ENCODE peak calls at places on chromosomes 11 and 22, in five cellular contexts. Z is testis, Q is fibroblast of pulmonary artery, Y is heart right ventricle, K is upper lobe of right lung. T is an unnamed sample.

GRCh38 chr11:75603791-75604736 is 42.0 kb downstream of the SERPINH1 start:
- DNase-seq in Q (peak), Y (no peak), Z (no peak), K (no peak), T (peak)

GRCh38 chr11:75001686-75002085 is 13.0 kb downstream of the NEU3 start:
- DNase-seq in K (no peak), Y (no peak), Q (no peak), Z (no peak), T (no peak)

GRCh38 chr22:46121079-46121478 is 29.2 kb upstream of the PPARA start:
- DNase-seq in Z (no peak), K (no peak), Y (no peak), Q (no peak), T (no peak)

GRCh38 chr11:130241697-130242096 is 73.0 kb downstream of the ZBTB44 start:
- DNase-seq in Q (no peak), K (no peak), Z (no peak), Y (no peak), T (no peak)

GRCh38 chr11:126135182-126136176 is 72.8 kb upstream of the CDON start:
- DNase-seq in K (no peak), Z (no peak), Y (no peak), Q (no peak), T (peak)

GRCh38 chr22:45452565-45453449 is 39.3 kb downstream of the RIBC2 start:
- DNase-seq in Q (no peak), K (no peak), Z (no peak), Y (no peak), T (peak)

GRCh38 chr11:66106786-66107599 is 36.9 kb downstream of the PACS1 start:
- DNase-seq in Z (no peak), Q (peak), Y (no peak), K (no peak), T (no peak)

GRCh38 chr11:70854891-70855556 is 397.4 kb downstream of the SHANK2 start:
- DNase-seq in K (no peak), Y (no peak), Q (no peak), Z (no peak), T (no peak)

GRCh38 chr11:125358254-125358840 is 137.7 kb downstream of the FEZ1 start:
- DNase-seq in K (no peak), Z (no peak), Q (peak), Y (no peak), T (no peak)

GRCh38 chr22:48727454-48728058 is 1100.1 kb downstream of the BRD1 start:
- DNase-seq in K (no peak), Q (no peak), Z (no peak), Y (no peak), T (no peak)

GRCh38 chr11:64144587-64145295 is 21.2 kb downstream of the MACROD1 start:
- DNase-seq in Z (no peak), K (no peak), Q (no peak), Y (no peak), T (no peak)

GRCh38 chr11:134581966-134582787 is 170.1 kb upstream of the B3GAT1 start:
- DNase-seq in Q (no peak), Y (no peak), K (no peak), Z (no peak), T (no peak)

GRCh38 chr11:117916956-117917355 is 12.2 kb downstream of the TMPRSS13 start:
- DNase-seq in K (no peak), Y (no peak), Q (no peak), Z (no peak), T (no peak)

GRCh38 chr11:70319694-70320093 is 49.2 kb downstream of the PPFIA1 start:
- DNase-seq in K (no peak), Q (peak), Z (no peak), Y (no peak), T (no peak)

GRCh38 chr11:66371627-66372415 is at the start of gene SLC29A2:
- DNase-seq in Z (no peak), Y (peak), K (peak), Q (no peak), T (no peak)

GRCh38 chr11:71213696-71214552 is 38.5 kb downstream of the SHANK2 start:
- DNase-seq in Y (no peak), Q (no peak), K (peak), Z (no peak), T (no peak)

GRCh38 chr22:24421428-24421931 is 5.9 kb upstream of the ADORA2A start:
- DNase-seq in Q (no peak), K (no peak), Y (no peak), Z (no peak), T (no peak)

GRCh38 chr11:108912587-108912986 is 247.7 kb downstream of the DDX10 start:
- DNase-seq in K (no peak), Q (peak), Y (no peak), Z (no peak), T (peak)

GRCh38 chr11:36312593-36312990 is 16.5 kb downstream of the PRR5L start:
- DNase-seq in Y (no peak), Z (no peak), K (no peak), Q (peak), T (peak)

GRCh38 chr11:6674856-6675255 is 8.3 kb downstream of the MRPL17 start:
- DNase-seq in Q (no peak), Z (no peak), K (no peak), Y (no peak), T (no peak)

GRCh38 chr22:45516923-45517675 is 14.4 kb downstream of the FBLN1 start:
- DNase-seq in Z (no peak), Q (no peak), K (no peak), Y (no peak), T (peak)

GRCh38 chr11:19359425-19360000 is 118.8 kb upstream of the E2F8 start:
- DNase-seq in Z (no peak), Y (no peak), Q (peak), K (no peak), T (peak)

GRCh38 chr22:39490135-39490798 is 11.8 kb upstream of the MIEF1 start:
- DNase-seq in Q (peak), Y (peak), Z (peak), K (peak), T (peak)

GRCh38 chr22:26711205-26711958 is 54.0 kb downstream of the MIAT start:
- DNase-seq in K (no peak), Y (no peak), Q (peak), Z (no peak), T (peak)

GRCh38 chr11:131036544-131036943 is 120.3 kb upstream of the SNX19 start:
- DNase-seq in Z (no peak), K (no peak), Q (no peak), Y (no peak), T (no peak)

GRCh38 chr11:122852071-122852831 is 14.0 kb downstream of the CRTAM start:
- DNase-seq in Q (no peak), Y (no peak), K (no peak), Z (no peak), T (no peak)

GRCh38 chr11:88553204-88553603 is 215.7 kb upstream of the CTSC start:
- DNase-seq in K (no peak), Q (peak), Y (no peak), Z (no peak), T (no peak)

GRCh38 chr11:13629752-13630151 is 38.7 kb upstream of the FAR1 start:
- DNase-seq in Z (no peak), Y (no peak), K (no peak), Q (no peak), T (no peak)

GRCh38 chr11:102832612-102833011 is 10.8 kb downstream of the MMP3 start:
- DNase-seq in Q (no peak), Z (no peak), K (no peak), Y (no peak), T (no peak)

GRCh38 chr11:69333906-69334305 is 40.0 kb downstream of the MYEOV start:
- DNase-seq in Y (no peak), Z (no peak), K (peak), Q (no peak), T (no peak)

GRCh38 chr22:42353883-42354727 is 78.1 kb downstream of the NFAM1 start:
- DNase-seq in Y (no peak), Z (no peak), K (no peak), Q (no peak), T (no peak)

GRCh38 chr11:1053121-1053901 is 16.8 kb upstream of the MUC6 start:
- DNase-seq in Q (peak), Z (no peak), K (peak), Y (no peak), T (no peak)

GRCh38 chr11:2774173-2775082 is 74.6 kb upstream of the KCNQ1OT1 start:
- DNase-seq in Q (no peak), Y (peak), K (peak), Z (peak), T (no peak)

GRCh38 chr11:112229746-112230433 is 3.7 kb downstream of the PTS start:
- DNase-seq in K (no peak), Q (peak), Z (no peak), Y (no peak), T (peak)

GRCh38 chr11:32231909-32232493 is 141.1 kb downstream of the RCN1 start:
- DNase-seq in K (no peak), Q (peak), Z (peak), Y (no peak), T (peak)

GRCh38 chr11:67264886-67265632 is 1.2 kb upstream of the GRK2 start:
- DNase-seq in Q (no peak), Z (no peak), Y (no peak), K (peak), T (no peak)

GRCh38 chr11:77884186-77884828 is 63.4 kb downstream of the AAMDC start:
- DNase-seq in Z (no peak), Q (peak), Y (no peak), K (no peak), T (peak)

GRCh38 chr22:23177197-23177596 is 3.1 kb upstream of the BCR start:
- DNase-seq in Q (no peak), Z (no peak), Y (no peak), K (no peak), T (no peak)

GRCh38 chr22:46045459-46046298 is 68.7 kb upstream of the WNT7B start:
- DNase-seq in Y (no peak), K (peak), Z (peak), Q (no peak), T (no peak)

GRCh38 chr22:36964110-36964509 is 50.7 kb downstream of the CSF2RB start:
- DNase-seq in Q (no peak), Z (no peak), Y (no peak), K (no peak), T (no peak)

GRCh38 chr11:73528877-73529530 is 68.9 kb downstream of the FAM168A start:
- DNase-seq in K (no peak), Z (no peak), Q (no peak), Y (no peak), T (no peak)
- H3K4me3 ChIP-seq in K (peak), Z (no peak), Q (no peak), Y (peak), T (peak)

GRCh38 chr22:32674925-32675825 is 126.3 kb upstream of the TIMP3 start:
- DNase-seq in Q (no peak), Z (peak), K (no peak), Y (peak), T (peak)
- TF ChIP-seq CTCF in Q (peak), Z (no peak), K (peak), Y (no peak), T (peak)

GRCh38 chr11:45267660-45268340 is 18.3 kb downstream of the SYT13 start:
- DNase-seq in Q (no peak), Y (no peak), Z (no peak), K (no peak), T (no peak)

GRCh38 chr11:45269678-45270077 is 16.5 kb downstream of the SYT13 start:
- DNase-seq in K (no peak), Y (no peak), Q (no peak), Z (no peak), T (no peak)

GRCh38 chr11:45264839-45265515 is 21.2 kb downstream of the SYT13 start:
- DNase-seq in Z (no peak), Y (no peak), Q (peak), K (no peak), T (peak)

GRCh38 chr11:45265963-45266692 is 20.0 kb downstream of the SYT13 start:
- DNase-seq in K (no peak), Z (no peak), Y (no peak), Q (no peak), T (no peak)

GRCh38 chr11:45266693-45267451 is 19.3 kb downstream of the SYT13 start:
- DNase-seq in Y (no peak), Q (no peak), Z (peak), K (no peak), T (no peak)
- H3K4me3 ChIP-seq in Y (no peak), Q (no peak), Z (no peak), K (no peak), T (no peak)

GRCh38 chr11:86046111-86046510 is 22.8 kb downstream of the PICALM start:
- DNase-seq in Y (no peak), K (no peak), Q (no peak), Z (no peak), T (no peak)
- TF ChIP-seq CTCF in Y (no peak), K (no peak), Q (no peak), Z (no peak), T (no peak)

GRCh38 chr11:76772100-76772782 is 10.9 kb upstream of the TSKU start:
- DNase-seq in Y (no peak), Q (no peak), K (no peak), Z (no peak), T (peak)

GRCh38 chr11:76769645-76770586 is 13.2 kb upstream of the TSKU start:
- DNase-seq in K (peak), Y (no peak), Z (no peak), Q (peak), T (peak)

GRCh38 chr11:76771446-76772099 is 11.6 kb upstream of the TSKU start:
- DNase-seq in Y (no peak), Q (no peak), K (no peak), Z (no peak), T (no peak)

GRCh38 chr11:76769071-76769560 is 14.0 kb upstream of the TSKU start:
- DNase-seq in Z (no peak), Y (no peak), K (no peak), Q (peak), T (peak)

DNA sequence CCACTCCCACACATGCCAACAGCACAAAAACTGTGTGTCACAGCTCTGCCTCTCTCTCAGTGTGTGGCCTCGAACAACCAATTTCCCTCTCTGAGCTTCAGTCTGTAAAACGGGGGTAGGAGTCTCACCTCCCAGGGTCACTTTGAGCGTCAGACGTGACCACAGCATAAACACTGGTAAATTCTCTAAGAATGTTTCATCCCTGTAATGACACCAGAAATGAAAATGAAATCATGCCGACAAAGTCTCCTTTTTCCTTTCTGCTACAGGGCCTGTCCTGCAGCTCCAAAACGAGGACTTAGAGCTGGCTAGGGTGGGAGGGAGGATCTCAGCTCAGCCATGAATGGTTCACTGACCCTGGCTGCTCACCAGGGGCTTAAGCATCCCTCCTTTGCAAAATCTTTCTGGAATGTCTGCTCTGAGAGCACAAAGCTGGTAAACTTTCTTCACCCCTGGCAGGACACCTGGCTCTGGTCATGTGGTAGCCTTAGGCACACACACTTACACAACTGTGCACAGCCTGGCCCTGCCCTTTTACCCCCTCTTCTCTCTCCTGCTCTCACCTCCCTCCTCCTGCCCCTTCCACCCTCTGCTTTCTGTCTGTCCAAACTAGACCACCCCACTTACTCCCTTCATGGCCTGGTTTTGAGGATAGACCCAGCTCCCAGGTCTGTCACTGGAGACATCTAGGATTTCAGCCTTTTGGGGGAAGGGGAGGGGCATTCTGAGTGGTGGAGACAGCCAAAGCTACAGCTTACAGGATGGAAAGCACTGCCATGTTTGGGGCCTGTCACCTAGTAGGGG is 12.3 kb upstream of the TSKU start:
- DNase-seq in Q (peak), Z (peak), K (no peak), Y (no peak), T (peak)
- H3K4me3 ChIP-seq in Q (no peak), Z (no peak), K (no peak), Y (no peak), T (no peak)

GRCh38 chr11:128181090-128181485 is 406.3 kb downstream of the ETS1 start:
- DNase-seq in Q (peak), Y (no peak), K (no peak), Z (no peak), T (peak)

GRCh38 chr11:128179512-128179911 is 407.8 kb downstream of the ETS1 start:
- DNase-seq in Q (no peak), K (no peak), Y (no peak), Z (no peak), T (no peak)

GRCh38 chr11:128180446-128181089 is 406.8 kb downstream of the ETS1 start:
- DNase-seq in Z (no peak), K (no peak), Q (peak), Y (no peak), T (peak)

GRCh38 chr11:128182844-128183243 is 404.5 kb downstream of the ETS1 start:
- DNase-seq in Q (no peak), Z (no peak), K (no peak), Y (no peak), T (no peak)

DNA sequence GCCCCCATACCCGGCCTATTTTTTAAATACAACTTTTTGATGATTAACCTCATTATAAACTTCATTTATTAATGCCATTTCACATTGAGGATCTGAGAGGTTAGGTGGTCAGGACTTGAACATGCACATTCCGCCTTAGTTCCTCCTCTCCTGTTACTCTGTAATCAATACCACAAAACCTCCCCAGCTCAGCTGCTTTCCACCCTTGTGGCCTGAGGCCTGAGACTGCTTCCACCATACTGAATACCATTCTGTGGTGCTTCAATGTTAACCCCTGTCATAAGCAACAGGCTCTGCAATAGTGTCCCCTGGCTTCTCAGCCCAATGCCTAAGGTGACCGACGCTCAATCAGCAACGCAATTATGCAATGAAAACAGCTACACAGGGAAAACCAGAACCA is 405.4 kb downstream of the ETS1 start:
- DNase-seq in Z (no peak), K (no peak), Y (no peak), Q (no peak), T (no peak)
- TF ChIP-seq CTCF in Z (no peak), K (no peak), Y (no peak), Q (no peak), T (no peak)

GRCh38 chr11:93741882-93742226 is 382 bp downstream of the C11orf54 start:
- DNase-seq in Z (no peak), K (no peak), Y (peak), Q (peak), T (peak)

GRCh38 chr11:93740031-93740801 is 1.1 kb downstream of the TAF1D start:
- DNase-seq in K (peak), Z (peak), Q (peak), Y (no peak), T (peak)

GRCh38 chr11:93740802-93741093 is 547 bp downstream of the TAF1D start:
- DNase-seq in K (peak), Z (peak), Q (peak), Y (peak), T (peak)

GRCh38 chr11:93743316-93743715 is 1.8 kb downstream of the C11orf54 start:
- DNase-seq in Y (no peak), Q (no peak), K (no peak), Z (no peak), T (no peak)

GRCh38 chr11:93741094-93741881 is at the start of the genes C11orf54 and TAF1D:
- DNase-seq in K (peak), Q (peak), Y (peak), Z (peak), T (peak)
- H3K4me3 ChIP-seq in K (peak), Q (peak), Y (peak), Z (peak), T (peak)